ENCODE peak calls at places on chromosomes 11 and 22, in nine cellular contexts. X, M, U, G, H, B, A, C and S are unnamed samples.

GRCh38 chr11:58888579-58888978 is 44.1 kb upstream of the GLYATL2 start:
- DNase-seq in X (no peak), M (no peak), U (no peak), G (no peak), H (no peak), B (no peak), A (no peak), C (no peak), S (no peak)

GRCh38 chr11:19946681-19947080 is 213.6 kb downstream of the DBX1 start:
- DNase-seq in X (no peak), M (no peak), U (no peak), G (no peak), H (no peak), B (no peak), A (no peak), C (no peak), S (no peak)

GRCh38 chr22:49476176-49476575 is 351.5 kb downstream of the BRD1 start:
- DNase-seq in X (no peak), M (no peak), U (no peak), G (no peak), H (no peak), B (no peak), A (no peak), C (no peak), S (no peak)

GRCh38 chr22:19535001-19535400 is 10.8 kb upstream of the CLDN5 start:
- DNase-seq in X (no peak), M (no peak), U (no peak), G (no peak), H (no peak), B (no peak), A (no peak), C (peak; percentile 72), S (no peak)

GRCh38 chr22:23714596-23715588 is 24.1 kb downstream of the RGL4 start:
- DNase-seq in X (no peak), M (no peak), U (no peak), G (no peak), H (no peak), B (no peak), A (peak; percentile 52), C (no peak), S (no peak)

GRCh38 chr22:21669026-21669425 is 3.2 kb downstream of the PPIL2 start:
- DNase-seq in X (no peak), M (no peak), U (no peak), G (no peak), H (no peak), B (peak; percentile 90), A (no peak), C (no peak), S (no peak)

GRCh38 chr22:22244337-22245250 is at the start of gene VPREB1:
- DNase-seq in X (no peak), M (no peak), U (no peak), G (no peak), H (no peak), B (no peak), A (no peak), C (no peak), S (no peak)

GRCh38 chr22:50545522-50546325 is at the start of gene KLHDC7B:
- DNase-seq in X (no peak), M (no peak), U (no peak), G (no peak), H (no peak), B (no peak), A (no peak), C (no peak), S (no peak)

GRCh38 chr22:32617271-32617670 is 142.7 kb downstream of the FBXO7 start:
- DNase-seq in X (no peak), M (no peak), U (no peak), G (peak; percentile 41), H (no peak), B (no peak), A (no peak), C (no peak), S (no peak)

GRCh38 chr11:46422588-46422987 is 31.0 kb upstream of the CHRM4 start:
- DNase-seq in X (no peak), M (no peak), U (no peak), G (no peak), H (no peak), B (no peak), A (no peak), C (no peak), S (no peak)

GRCh38 chr11:130631119-130631518 is 182.7 kb downstream of the ADAMTS15 start:
- DNase-seq in X (no peak), M (no peak), U (no peak), G (peak; percentile 71), H (no peak), B (no peak), A (no peak), C (peak; percentile 13), S (no peak)

GRCh38 chr22:35582218-35582860 is 34.8 kb downstream of the MB start:
- DNase-seq in X (no peak), M (no peak), U (no peak), G (no peak), H (no peak), B (no peak), A (no peak), C (no peak), S (no peak)

GRCh38 chr11:70942593-70942992 is 309.8 kb downstream of the SHANK2 start:
- DNase-seq in X (no peak), M (no peak), U (no peak), G (no peak), H (no peak), B (no peak), A (no peak), C (no peak), S (no peak)
- TF ChIP-seq CTCF in X (no peak), M (peak; percentile 77), U (no peak), G (peak; percentile 12), H (no peak), B (peak; percentile 9), A (no peak), C (peak; percentile 12), S (no peak)

DNA sequence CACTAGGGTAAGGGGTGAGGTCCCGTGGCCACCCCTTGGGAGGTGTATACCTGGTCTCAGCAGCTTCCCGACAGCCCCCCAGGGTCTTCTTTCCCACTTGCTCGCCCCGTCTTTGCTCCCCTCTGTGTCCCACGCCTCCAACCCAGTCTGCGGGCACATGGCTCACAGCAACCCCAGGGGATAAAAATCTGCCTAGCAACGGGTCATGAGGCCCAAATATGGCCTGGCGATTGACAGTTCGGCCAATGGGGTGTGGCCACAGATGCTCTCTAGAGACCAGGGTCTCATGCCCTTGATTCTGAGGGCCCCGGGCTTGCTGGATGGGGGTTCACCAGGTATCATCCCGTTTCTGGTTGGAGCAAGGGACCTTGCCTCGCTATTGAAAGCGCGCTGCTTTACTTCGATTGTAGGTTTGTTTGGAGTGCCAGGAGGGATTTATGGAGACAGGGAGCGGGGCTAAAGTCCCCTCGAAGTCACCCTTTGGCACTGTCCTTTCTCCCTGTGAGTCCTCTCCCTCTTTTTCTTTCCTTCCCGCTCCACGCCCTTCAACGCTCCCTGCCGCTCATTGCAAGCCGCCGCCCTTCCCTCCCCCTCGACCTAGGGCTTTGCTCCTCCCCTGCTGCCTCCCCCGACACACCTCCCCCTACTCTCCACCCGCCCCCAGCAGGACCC is 41.4 kb downstream of the AHNAK start:
- DNase-seq in X (no peak), M (no peak), U (no peak), G (peak; percentile 24), H (no peak), B (no peak), A (no peak), C (no peak), S (no peak)
- H3K4me3 ChIP-seq in X (no peak overlapping the region), M (peak overlapping the region; percentile 53), U (no peak overlapping the region), G (no peak overlapping the region), H (peak overlapping the region; percentile 38), B (peak overlapping the region; percentile 2), A (peak overlapping the region; percentile 13), C (peak overlapping the region; percentile 20), S (peak overlapping the region; percentile 57)

DNA sequence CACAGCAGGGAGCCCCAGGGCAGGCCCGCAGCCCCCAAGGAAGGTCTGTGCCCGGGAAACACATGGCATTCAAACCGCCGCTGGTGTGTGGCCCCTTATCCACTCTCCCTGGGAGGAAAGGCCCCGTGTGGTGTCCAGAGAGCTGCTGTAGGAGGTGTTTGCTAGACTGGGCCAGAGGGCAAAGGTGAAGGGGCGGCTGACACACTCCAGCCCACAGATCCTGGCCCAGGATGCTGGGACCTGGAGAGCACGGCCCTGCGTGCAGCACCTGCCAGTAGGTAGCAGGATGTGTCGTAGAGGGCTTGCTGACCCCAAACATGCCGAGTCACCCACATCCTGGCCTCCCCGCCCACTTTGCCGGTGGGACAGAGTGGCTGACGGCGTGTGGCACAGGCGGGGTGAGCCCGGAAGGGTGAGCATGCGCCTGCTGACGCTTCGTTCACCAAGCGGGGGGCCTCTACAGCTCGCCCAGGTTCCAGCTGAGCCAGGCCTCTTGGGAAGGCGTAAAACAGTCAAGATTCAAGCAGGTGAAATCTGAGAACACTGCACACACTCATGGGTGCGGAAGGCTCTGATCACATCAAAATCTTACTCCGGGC is 11.0 kb downstream of the OSBPL5 start:
- DNase-seq in X (no peak), M (no peak), U (no peak), G (no peak), H (peak; percentile 23), B (no peak), A (peak; percentile 85), C (no peak), S (no peak)
- H3K4me1 ChIP-seq in X (peaks cover 35% of the 10 kb centered on the region), M (peaks cover 21% of the 10 kb centered on the region), U (peaks cover 15% of the 10 kb centered on the region), G (peaks cover 44% of the 10 kb centered on the region), H (peaks cover 45% of the 10 kb centered on the region), B (peaks cover 44% of the 10 kb centered on the region), A (peaks cover 65% of the 10 kb centered on the region), C (no peaks in the 10 kb centered on the region), S (peaks cover 52% of the 10 kb centered on the region)

GRCh38 chr22:30490399-30490798 is 15.1 kb downstream of the SEC14L4 start:
- DNase-seq in X (no peak), M (no peak), U (no peak), G (no peak), H (no peak), B (no peak), A (no peak), C (no peak), S (no peak)
- TF ChIP-seq CTCF in X (no peak), M (peak; percentile 28), U (no peak), G (peak; percentile 31), H (no peak), B (no peak), A (no peak), C (peak; percentile 1), S (no peak)